ENCODE peak calls at places on chromosome 21, in ten cellular contexts. Y, U, N, D, L, B, R, X, T and E are unnamed samples.

GRCh38 chr21:14762734-14763694 is 216.9 kb upstream of the SAMSN1 start:
- DNase-seq in R (no peak), N (no peak), X (no peak), L (no peak), Y (no peak), U (peak; percentile 9), D (no peak), T (no peak), B (peak; percentile 64), E (no peak)

GRCh38 chr21:36005018-36005417 is 55.3 kb downstream of the SETD4 start:
- DNase-seq in B (no peak), X (peak; percentile 90), N (peak; percentile 55), R (peak; percentile 17), L (no peak), Y (no peak), D (no peak), T (no peak), U (peak; percentile 24), E (no peak)

GRCh38 chr21:42769820-42770716 is 109.3 kb downstream of the WDR4 start:
- DNase-seq in X (no peak), R (no peak), D (no peak), B (no peak), U (no peak), L (no peak), N (no peak), T (no peak), Y (no peak), E (no peak)

GRCh38 chr21:38503588-38503987 is 5.3 kb upstream of the ERG start:
- DNase-seq in N (no peak), D (no peak), R (peak; percentile 85), T (no peak), L (peak; percentile 45), U (no peak), X (peak; percentile 6), Y (no peak), B (no peak), E (peak; percentile 4)

GRCh38 chr21:44749759-44750674 is 38.6 kb upstream of the TSPEAR start:
- DNase-seq in L (no peak), B (no peak), N (no peak), R (no peak), X (no peak), Y (no peak), U (no peak), T (no peak), D (no peak), E (no peak)

GRCh38 chr21:39727401-39728120 is 17.4 kb upstream of the IGSF5 start:
- DNase-seq in X (no peak), N (no peak), B (no peak), R (no peak), U (no peak), L (no peak), Y (no peak), D (no peak), T (no peak), E (no peak)

GRCh38 chr21:31110430-31110829 is 72.2 kb upstream of the KRTAP19-8 start:
- DNase-seq in Y (no peak), D (no peak), B (no peak), U (no peak), L (no peak), X (no peak), N (no peak), T (no peak), R (no peak), E (no peak)

GRCh38 chr21:38376235-38376634 is 119.4 kb downstream of the KCNJ15 start:
- DNase-seq in X (no peak), L (peak; percentile 46), R (no peak), B (no peak), U (no peak), T (no peak), Y (peak; percentile 16), D (no peak), N (no peak), E (no peak)

GRCh38 chr21:33959680-33960079 is 44.1 kb upstream of the ATP5PO start:
- DNase-seq in R (no peak), T (no peak), N (no peak), B (no peak), Y (no peak), D (no peak), L (no peak), U (no peak), X (no peak), E (no peak)

GRCh38 chr21:33964706-33965325 is 49.2 kb upstream of the ATP5PO start:
- DNase-seq in Y (no peak), D (no peak), R (peak; percentile 44), L (no peak), N (no peak), B (no peak), X (peak; percentile 58), U (no peak), T (no peak), E (no peak)

GRCh38 chr21:33963848-33964555 is 48.4 kb upstream of the ATP5PO start:
- DNase-seq in R (no peak), L (no peak), D (no peak), N (no peak), U (no peak), T (no peak), X (no peak), B (no peak), Y (no peak), E (no peak)

GRCh38 chr21:33962290-33962689 is 46.7 kb upstream of the ATP5PO start:
- DNase-seq in T (no peak), U (no peak), Y (no peak), N (no peak), R (no peak), X (no peak), L (no peak), D (no peak), B (no peak), E (no peak)

DNA sequence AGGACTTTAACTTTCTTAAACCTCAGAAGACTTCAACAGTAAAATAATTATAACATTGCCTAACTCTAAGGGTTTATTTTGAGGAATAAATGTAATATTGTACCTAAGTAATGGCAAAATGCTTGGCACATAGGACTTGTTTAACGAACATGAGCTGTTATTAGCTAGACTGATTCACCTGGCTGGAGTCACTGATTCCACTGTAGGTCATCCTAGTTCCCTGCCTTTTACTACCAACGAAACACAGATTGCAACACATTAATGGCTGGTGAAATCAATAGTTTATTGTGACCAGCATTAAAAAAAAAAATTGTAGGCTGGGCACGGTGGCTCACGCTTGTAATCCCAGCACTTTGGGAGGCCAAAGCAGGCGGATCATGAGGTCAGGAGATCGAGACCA is 45.5 kb upstream of the ATP5PO start:
- DNase-seq in Y (no peak), X (no peak), U (no peak), N (no peak), D (no peak), T (no peak), R (no peak), B (no peak), L (no peak), E (no peak)
- TF ChIP-seq CTCF in Y (no peak), X (no peak), U (no peak), N (no peak), D (no peak), T (no peak), R (no peak), B (no peak), L (no peak), E (no peak)

DNA sequence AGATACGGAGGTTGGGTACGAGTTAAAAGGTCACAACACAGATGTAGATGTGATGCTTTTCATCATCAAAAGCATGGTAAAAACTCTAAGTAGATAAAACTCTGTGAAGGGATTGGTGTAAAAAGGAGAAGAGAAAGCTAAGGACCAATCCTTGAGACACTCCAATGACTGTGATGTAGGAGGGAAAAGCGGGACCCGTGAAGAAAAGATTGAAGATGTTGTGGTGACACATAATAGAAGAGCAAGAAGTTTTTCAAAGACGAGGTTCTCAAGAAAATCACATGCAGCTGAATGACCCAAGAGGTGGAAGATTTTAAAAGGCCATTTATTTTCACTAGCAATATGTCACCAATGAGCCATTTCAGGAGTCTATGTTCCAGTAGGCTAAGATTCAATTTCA is 179.5 kb downstream of the MRPL39 start:
- DNase-seq in Y (no peak), R (no peak), X (no peak), T (no peak), U (no peak), B (no peak), D (no peak), N (no peak), L (no peak), E (no peak)
- H3K4me3 ChIP-seq in Y (no peak overlapping the region), R (no peak overlapping the region), X (no peak overlapping the region), T (no peak overlapping the region), U (no peak overlapping the region), B (no peak overlapping the region), D (no peak overlapping the region), N (no peak overlapping the region), L (no peak overlapping the region), E (no peak overlapping the region)

GRCh38 chr21:46100020-46100419 is 2.1 kb downstream of the COL6A2 start:
- DNase-seq in N (no peak), X (peak; percentile 24), T (no peak), L (no peak), B (no peak), Y (no peak), R (no peak), U (no peak), D (no peak), E (no peak)

GRCh38 chr21:46097826-46098286 is at the start of gene COL6A2:
- DNase-seq in X (peak; percentile 72), T (peak; percentile 82), N (peak; percentile 75), D (peak; percentile 53), L (peak; percentile 67), Y (peak; percentile 31), R (peak; percentile 58), B (no peak), U (no peak), E (no peak)

GRCh38 chr21:46100426-46100825 is 2.5 kb downstream of the COL6A2 start:
- DNase-seq in L (no peak), N (peak; percentile 65), X (peak; percentile 85), B (no peak), Y (no peak), R (peak; percentile 74), U (no peak), T (no peak), D (no peak), E (no peak)

GRCh38 chr21:46098303-46099141 is 610 bp downstream of the COL6A2 start:
- DNase-seq in R (no peak), U (no peak), B (no peak), Y (no peak), T (peak; percentile 34), L (no peak), D (no peak), N (no peak), X (peak; percentile 27), E (no peak)

DNA sequence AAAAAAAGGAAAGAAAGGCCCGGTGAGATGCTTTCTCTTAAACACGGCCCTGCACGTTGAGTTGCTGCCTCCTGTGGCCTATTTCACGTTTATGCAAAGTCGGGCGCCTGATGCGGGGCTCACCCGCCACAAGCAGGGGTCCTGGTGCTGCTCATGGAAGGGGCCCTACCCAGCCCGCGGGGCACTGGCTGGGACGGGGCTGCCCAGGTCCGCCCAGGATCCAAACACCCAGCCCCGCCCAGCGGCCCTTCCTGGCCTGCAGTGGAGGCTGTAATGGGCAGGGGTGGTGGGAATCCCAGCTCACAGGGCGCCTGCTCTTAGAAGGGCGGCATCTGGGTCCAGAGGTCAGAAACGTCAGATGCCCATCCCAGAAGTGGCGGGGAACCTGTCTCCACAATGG is 1.6 kb downstream of the COL6A2 start:
- DNase-seq in R (peak; percentile 53), L (peak; percentile 56), D (no peak), B (no peak), U (no peak), N (peak; percentile 57), Y (no peak), X (peak; percentile 52), T (no peak), E (no peak)
- TF ChIP-seq CTCF in R (no peak), L (no peak), D (no peak), B (no peak), U (no peak), N (no peak), Y (no peak), X (no peak), T (peak; percentile 31), E (no peak)

GRCh38 chr21:29300547-29301138 is 1.9 kb downstream of the BACH1 start:
- DNase-seq in X (peak; percentile 62), Y (no peak), L (no peak), B (peak; percentile 87), T (no peak), D (no peak), R (peak; percentile 41), N (peak; percentile 16), U (no peak), E (no peak)
- H3K4me3 ChIP-seq in X (peak overlapping the region; percentile 67), Y (peak overlapping the region; percentile 33), L (peak overlapping the region; percentile 98), B (peak overlapping the region; percentile 95), T (peak overlapping the region; percentile 69), D (peak overlapping the region; percentile 94), R (peak overlapping the region; percentile 75), N (peak overlapping the region; percentile 85), U (peak overlapping the region; percentile 72), E (peak overlapping the region; percentile 92)